ENCODE peak calls at places on chromosomes 5 and 9, in eight cellular contexts. R, T, I, V, E, G, M and F are unnamed samples.

GRCh38 chr5:135249658-135250057 is 149.4 kb downstream of the MACROH2A1 start:
- DNase-seq in R (no peak), T (no peak), I (peak; percentile 4), V (no peak), E (peak; percentile 13), G (no peak), M (no peak), F (peak; percentile 1)

GRCh38 chr5:159135896-159136531 is 36.3 kb upstream of the EBF1 start:
- DNase-seq in R (no peak), T (no peak), I (no peak), V (peak; percentile 40), E (no peak), G (no peak), M (no peak), F (no peak)

GRCh38 chr5:5164158-5164557 is 24.0 kb downstream of the ADAMTS16 start:
- DNase-seq in R (no peak), T (no peak), I (peak; percentile 81), V (no peak), E (no peak), G (no peak), M (no peak), F (no peak)

GRCh38 chr9:82363236-82363635 is 374.7 kb downstream of the SPATA31D1 start:
- DNase-seq in R (no peak), T (no peak), I (no peak), V (no peak), E (no peak), G (no peak), M (no peak), F (no peak)

GRCh38 chr5:56183507-56183906 is 49.6 kb downstream of the ANKRD55 start:
- DNase-seq in R (no peak), T (no peak), I (no peak), V (no peak), E (no peak), G (no peak), M (no peak), F (no peak)

GRCh38 chr5:37837101-37838032 is 2.5 kb downstream of the GDNF start:
- DNase-seq in R (peak; percentile 71), T (peak; percentile 76), I (peak; percentile 61), V (peak; percentile 70), E (peak; percentile 71), G (peak; percentile 65), M (peak; percentile 87), F (peak; percentile 51)

GRCh38 chr5:1772634-1773033 is 27.0 kb downstream of the MRPL36 start:
- DNase-seq in R (no peak), T (no peak), I (no peak), V (no peak), E (no peak), G (no peak), M (no peak), F (peak; percentile 65)

GRCh38 chr9:133099726-133100517 is 21.1 kb downstream of the RALGDS start:
- DNase-seq in R (no peak), T (no peak), I (no peak), V (no peak), E (no peak), G (no peak), M (no peak), F (no peak)

GRCh38 chr5:147560982-147561381 is 51.1 kb upstream of the DPYSL3 start:
- DNase-seq in R (no peak), T (peak; percentile 60), I (no peak), V (no peak), E (no peak), G (no peak), M (no peak), F (no peak)

GRCh38 chr5:62403411-62404250 is at the start of gene DIMT1:
- DNase-seq in R (peak; percentile 95), T (peak; percentile 97), I (peak; percentile 96), V (peak; percentile 98), E (peak; percentile 96), G (peak; percentile 94), M (peak; percentile 97), F (peak; percentile 97)

GRCh38 chr9:13524245-13524644 is 244.8 kb upstream of the MPDZ start:
- DNase-seq in R (no peak), T (no peak), I (no peak), V (no peak), E (no peak), G (no peak), M (no peak), F (no peak)

GRCh38 chr5:2134543-2135299 is 252.0 kb upstream of the IRX4 start:
- DNase-seq in R (no peak), T (peak; percentile 12), I (no peak), V (no peak), E (no peak), G (no peak), M (no peak), F (no peak)

GRCh38 chr5:88660947-88661869 is 221.8 kb downstream of the MEF2C start:
- DNase-seq in R (no peak), T (peak; percentile 99), I (no peak), V (peak; percentile 74), E (peak; percentile 51), G (no peak), M (peak; percentile 62), F (no peak)

GRCh38 chr9:105007143-105007542 is 79.2 kb upstream of the ABCA1 start:
- DNase-seq in R (no peak), T (no peak), I (no peak), V (peak; percentile 63), E (no peak), G (no peak), M (no peak), F (no peak)

GRCh38 chr5:137497396-137498290 is 1.5 kb downstream of the SPOCK1 start:
- DNase-seq in R (no peak), T (peak; percentile 39), I (no peak), V (no peak), E (no peak), G (no peak), M (no peak), F (peak; percentile 9)

GRCh38 chr5:137498736-137499505 is at the start of gene SPOCK1:
- DNase-seq in R (peak; percentile 72), T (peak; percentile 76), I (peak; percentile 73), V (peak; percentile 72), E (peak; percentile 50), G (peak; percentile 63), M (peak; percentile 86), F (peak; percentile 68)

GRCh38 chr5:137500616-137501225 is 1.6 kb upstream of the SPOCK1 start:
- DNase-seq in R (no peak), T (no peak), I (no peak), V (no peak), E (no peak), G (no peak), M (no peak), F (no peak)

GRCh38 chr5:137498301-137498735 is 808 bp downstream of the SPOCK1 start:
- DNase-seq in R (no peak), T (peak; percentile 60), I (no peak), V (peak; percentile 53), E (no peak), G (no peak), M (peak; percentile 54), F (peak; percentile 11)

GRCh38 chr5:137496919-137497318 is 2.2 kb downstream of the SPOCK1 start:
- DNase-seq in R (no peak), T (no peak), I (no peak), V (no peak), E (no peak), G (no peak), M (no peak), F (no peak)
- H3K4me1 ChIP-seq in R (peaks cover 12% of the 10 kb centered on the region), T (peaks cover 2% of the 10 kb centered on the region), I (peaks cover 14% of the 10 kb centered on the region), V (no peaks in the 10 kb centered on the region), E (no peaks in the 10 kb centered on the region), G (no peaks in the 10 kb centered on the region), M (no peaks in the 10 kb centered on the region), F (no peaks in the 10 kb centered on the region)

GRCh38 chr5:126587551-126588390 is 7.2 kb downstream of the ALDH7A1 start:
- DNase-seq in R (no peak), T (no peak), I (no peak), V (no peak), E (no peak), G (no peak), M (no peak), F (no peak)
- H3K4me1 ChIP-seq in R (peaks cover 4% of the 10 kb centered on the region), T (peaks cover 2% of the 10 kb centered on the region), I (peaks cover under 1% of the 10 kb centered on the region), V (no peaks in the 10 kb centered on the region), E (no peaks in the 10 kb centered on the region), G (no peaks in the 10 kb centered on the region), M (no peaks in the 10 kb centered on the region), F (no peaks in the 10 kb centered on the region)

GRCh38 chr5:95942968-95943367 is 18.7 kb downstream of the ELL2 start:
- DNase-seq in R (no peak), T (no peak), I (no peak), V (no peak), E (no peak), G (no peak), M (no peak), F (no peak)
- H3K4me1 ChIP-seq in R (peaks cover 79% of the 10 kb centered on the region), T (no peaks in the 10 kb centered on the region), I (peaks cover 98% of the 10 kb centered on the region), V (peaks cover 3% of the 10 kb centered on the region), E (no peaks in the 10 kb centered on the region), G (no peaks in the 10 kb centered on the region), M (peaks cover 30% of the 10 kb centered on the region), F (no peaks in the 10 kb centered on the region)

GRCh38 chr9:129412814-129413536 is 207.9 kb downstream of the C9orf50 start:
- DNase-seq in R (peak; percentile 83), T (no peak), I (peak; percentile 67), V (peak; percentile 85), E (peak; percentile 60), G (no peak), M (peak; percentile 78), F (peak; percentile 43)
- H3K4me1 ChIP-seq in R (peaks cover 43% of the 10 kb centered on the region), T (no peaks in the 10 kb centered on the region), I (peaks cover 63% of the 10 kb centered on the region), V (no peaks in the 10 kb centered on the region), E (peaks cover 14% of the 10 kb centered on the region), G (peaks cover 7% of the 10 kb centered on the region), M (peaks cover 28% of the 10 kb centered on the region), F (peaks cover 13% of the 10 kb centered on the region)

DNA sequence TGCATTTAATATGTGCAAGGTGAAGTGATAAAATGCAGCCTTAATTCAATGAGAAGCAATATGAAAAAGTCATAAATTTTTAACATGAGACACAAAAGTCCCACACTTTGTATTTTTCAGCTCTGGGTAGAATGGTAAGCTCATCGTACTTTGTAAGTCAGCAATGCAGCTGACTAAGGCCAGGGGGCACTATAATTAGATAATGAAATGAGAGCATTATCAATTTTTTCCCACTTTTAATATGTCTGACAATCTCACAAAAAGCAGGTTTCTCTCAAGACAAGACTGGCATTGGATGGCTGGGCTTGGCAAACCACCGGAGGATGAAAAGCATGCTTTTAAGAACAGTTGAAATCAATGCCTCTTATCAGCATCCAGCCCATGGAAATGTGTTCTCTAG is 162.8 kb downstream of the FAM174A start:
- DNase-seq in R (no peak), T (no peak), I (no peak), V (no peak), E (no peak), G (no peak), M (no peak), F (no peak)
- H3K4me1 ChIP-seq in R (no peaks in the 10 kb centered on the region), T (no peaks in the 10 kb centered on the region), I (no peaks in the 10 kb centered on the region), V (no peaks in the 10 kb centered on the region), E (no peaks in the 10 kb centered on the region), G (no peaks in the 10 kb centered on the region), M (no peaks in the 10 kb centered on the region), F (no peaks in the 10 kb centered on the region)